ENCODE peak calls at places on chromosomes 7 and 10, in seven cellular contexts. L is WTC11; M is non-pigmented ciliary epithelial cell; U is CD8-positive, alpha-beta memory T cell; F is NCI-H226; V is T-cell; D is lower lobe of right lung. Y is an unnamed sample.

GRCh38 chr7:32941181-32941995 is 15.9 kb upstream of the FKBP9 start:
- DNase-seq in L (no peak), M (no peak), U (no peak), F (no peak), V (no peak), D (no peak), Y (no peak)

GRCh38 chr7:45086348-45087065 is 2.3 kb downstream of the NACAD start:
- DNase-seq in L (no peak), M (no peak), U (no peak), F (no peak), V (no peak), D (no peak), Y (no peak)

GRCh38 chr10:43250625-43250924 is 16.3 kb downstream of the RASGEF1A start:
- DNase-seq in L (no peak), M (no peak), U (no peak), F (no peak), V (no peak), D (no peak), Y (no peak)

GRCh38 chr10:32961892-32962369 is 3.9 kb upstream of the ITGB1 start:
- DNase-seq in L (no peak), M (peak), U (no peak), F (no peak), V (no peak), D (no peak), Y (peak)

GRCh38 chr7:138755331-138755747 is 42.5 kb upstream of the TMEM213 start:
- DNase-seq in L (peak), M (no peak), U (no peak), F (peak), V (no peak), D (no peak), Y (no peak)

GRCh38 chr7:26987338-26987737 is 108.5 kb downstream of the HOXA1 start:
- DNase-seq in L (no peak), M (no peak), U (no peak), F (no peak), V (no peak), D (no peak), Y (no peak)

GRCh38 chr7:47045169-47045568 is 536.7 kb downstream of the TNS3 start:
- DNase-seq in L (no peak), M (no peak), U (no peak), F (no peak), V (no peak), D (no peak), Y (no peak)

GRCh38 chr10:11743461-11744338 is 1.5 kb downstream of the ECHDC3 start:
- DNase-seq in L (no peak), M (no peak), U (no peak), F (no peak), V (no peak), D (no peak), Y (no peak)

GRCh38 chr7:25314094-25314708 is 85.9 kb upstream of the NPVF start:
- DNase-seq in L (no peak), M (no peak), U (no peak), F (peak), V (no peak), D (no peak), Y (no peak)

GRCh38 chr10:75531571-75532031 is 100.2 kb downstream of the LRMDA start:
- DNase-seq in L (no peak), M (no peak), U (no peak), F (peak), V (no peak), D (no peak), Y (no peak)

GRCh38 chr10:30068482-30069223 is 9.3 kb upstream of the JCAD start:
- DNase-seq in L (no peak), M (no peak), U (no peak), F (peak), V (no peak), D (no peak), Y (no peak)

GRCh38 chr7:47610506-47611044 is 28.7 kb upstream of the TNS3 start:
- DNase-seq in L (no peak), M (no peak), U (no peak), F (peak), V (no peak), D (no peak), Y (peak)

GRCh38 chr10:69160809-69161225 is 19.2 kb upstream of the SUPV3L1 start:
- DNase-seq in L (no peak), M (no peak), U (no peak), F (peak), V (no peak), D (no peak), Y (no peak)

GRCh38 chr7:115654384-115655181 is 376.0 kb downstream of the TFEC start:
- DNase-seq in L (no peak), M (no peak), U (no peak), F (no peak), V (no peak), D (no peak), Y (no peak)

GRCh38 chr7:84058311-84059076 is 136.1 kb downstream of the SEMA3A start:
- DNase-seq in L (no peak), M (peak), U (no peak), F (peak), V (no peak), D (no peak), Y (peak)

GRCh38 chr10:51389415-51390342 is 309.7 kb downstream of the CSTF2T start:
- DNase-seq in L (peak), M (peak), U (peak), F (peak), V (no peak), D (no peak), Y (peak)

GRCh38 chr7:2626498-2627117 is 5.2 kb upstream of the TTYH3 start:
- DNase-seq in L (no peak), M (no peak), U (no peak), F (peak), V (no peak), D (no peak), Y (no peak)

GRCh38 chr7:42070068-42070467 is 166.9 kb downstream of the GLI3 start:
- DNase-seq in L (no peak), M (no peak), U (no peak), F (peak), V (no peak), D (no peak), Y (no peak)

GRCh38 chr10:1608408-1609037 is 128.8 kb downstream of the ADARB2 start:
- DNase-seq in L (peak), M (no peak), U (no peak), F (no peak), V (no peak), D (no peak), Y (no peak)

GRCh38 chr10:31188792-31189406 is 130.1 kb upstream of the ZEB1 start:
- DNase-seq in L (no peak), M (no peak), U (no peak), F (no peak), V (no peak), D (no peak), Y (no peak)

GRCh38 chr7:139915864-139916716 is 87.0 kb downstream of the TBXAS1 start:
- DNase-seq in L (no peak), M (peak), U (no peak), F (peak), V (no peak), D (no peak), Y (peak)

GRCh38 chr7:139714163-139714901 is 63.5 kb downstream of the HIPK2 start:
- DNase-seq in L (no peak), M (no peak), U (no peak), F (no peak), V (no peak), D (peak), Y (no peak)

GRCh38 chr7:150955519-150956394 is 22.4 kb downstream of the KCNH2 start:
- DNase-seq in L (peak), M (no peak), U (no peak), F (no peak), V (no peak), D (no peak), Y (no peak)

GRCh38 chr7:27316311-27316710 is 73.7 kb downstream of the EVX1 start:
- DNase-seq in L (no peak), M (no peak), U (no peak), F (no peak), V (no peak), D (no peak), Y (no peak)

GRCh38 chr10:3781458-3782098 is 3.4 kb downstream of the KLF6 start:
- DNase-seq in L (peak), M (no peak), U (no peak), F (peak), V (no peak), D (peak), Y (no peak)

GRCh38 chr7:32047801-32048200 is 22.4 kb downstream of the PDE1C start:
- DNase-seq in L (no peak), M (no peak), U (no peak), F (no peak), V (no peak), D (no peak), Y (no peak)

GRCh38 chr7:134502463-134502862 is 24.9 kb upstream of the AKR1B10 start:
- DNase-seq in L (no peak), M (no peak), U (no peak), F (peak), V (no peak), D (no peak), Y (no peak)

GRCh38 chr10:126902157-126902556 is 3.1 kb upstream of the DOCK1 start:
- DNase-seq in L (no peak), M (peak), U (no peak), F (peak), V (no peak), D (no peak), Y (peak)

GRCh38 chr10:99374972-99375371 is 45.8 kb downstream of the CNNM1 start:
- DNase-seq in L (no peak), M (no peak), U (no peak), F (no peak), V (no peak), D (no peak), Y (no peak)

GRCh38 chr7:3174515-3175318 is 126.3 kb upstream of the SDK1 start:
- DNase-seq in L (no peak), M (no peak), U (no peak), F (no peak), V (no peak), D (peak), Y (no peak)

GRCh38 chr7:26487780-26488535 is 196.3 kb downstream of the SNX10 start:
- DNase-seq in L (no peak), M (no peak), U (no peak), F (no peak), V (no peak), D (no peak), Y (no peak)

GRCh38 chr7:117873056-117873932 is at the start of gene CTTNBP2:
- DNase-seq in L (peak), M (no peak), U (no peak), F (peak), V (no peak), D (peak), Y (no peak)